ENCODE peak calls at places on chromosome 22, in five cellular contexts. One of them, this sample, is unnamed.

GRCh38 chr22:29306175-29306829 is at the start of gene GAS2L1:
- DNase-seq in Calu3: peak; percentile 88
- DNase-seq in A549: peak; percentile 76
- DNase-seq in globus pallidus: peak; percentile 69
- DNase-seq in caudate nucleus: peak; percentile 47
- DNase-seq in this sample: peak; percentile 71

GRCh38 chr22:44888491-44888941 is 121.3 kb downstream of the PHF21B start:
- DNase-seq in globus pallidus: no peak
- DNase-seq in caudate nucleus: no peak
- DNase-seq in Calu3: no peak
- DNase-seq in A549: no peak
- DNase-seq in this sample: no peak

GRCh38 chr22:50507421-50507990 is at the start of gene LMF2:
- DNase-seq in caudate nucleus: peak; percentile 96
- DNase-seq in A549: no peak
- DNase-seq in Calu3: peak; percentile 91
- DNase-seq in globus pallidus: peak; percentile 96
- DNase-seq in this sample: peak; percentile 97

GRCh38 chr22:43169310-43170130 is 17.4 kb downstream of the TTLL12 start:
- DNase-seq in caudate nucleus: no peak
- DNase-seq in Calu3: no peak
- DNase-seq in globus pallidus: no peak
- DNase-seq in A549: no peak
- DNase-seq in this sample: no peak

GRCh38 chr22:30424471-30425326 is 869 bp upstream of the MTFP1 start:
- DNase-seq in A549: peak; percentile 30
- DNase-seq in globus pallidus: no peak
- DNase-seq in caudate nucleus: peak; percentile 60
- DNase-seq in Calu3: peak; percentile 23
- DNase-seq in this sample: no peak

GRCh38 chr22:41382098-41382578 is 396 bp downstream of the TEF start:
- DNase-seq in globus pallidus: peak; percentile 81
- DNase-seq in A549: peak; percentile 29
- DNase-seq in caudate nucleus: peak; percentile 61
- DNase-seq in Calu3: peak; percentile 41
- DNase-seq in this sample: no peak

GRCh38 chr22:22855617-22856308 is 31.9 kb upstream of the IGLL5 start:
- DNase-seq in caudate nucleus: no peak
- DNase-seq in globus pallidus: no peak
- DNase-seq in A549: no peak
- DNase-seq in Calu3: peak; percentile 60
- DNase-seq in this sample: no peak

GRCh38 chr22:40114411-40114810 is 63.3 kb upstream of the TNRC6B start:
- DNase-seq in A549: no peak
- DNase-seq in globus pallidus: no peak
- DNase-seq in Calu3: no peak
- DNase-seq in caudate nucleus: no peak
- DNase-seq in this sample: no peak

GRCh38 chr22:17853066-17853465 is 78.8 kb upstream of the BID start:
- DNase-seq in A549: no peak
- DNase-seq in Calu3: no peak
- DNase-seq in globus pallidus: no peak
- DNase-seq in caudate nucleus: no peak
- DNase-seq in this sample: no peak

GRCh38 chr22:44147821-44148574 is 32.7 kb upstream of the PARVG start:
- DNase-seq in A549: no peak
- DNase-seq in caudate nucleus: no peak
- DNase-seq in globus pallidus: no peak
- DNase-seq in Calu3: no peak
- DNase-seq in this sample: no peak

GRCh38 chr22:36373258-36373579 is 14.5 kb downstream of the MYH9 start:
- DNase-seq in A549: no peak
- DNase-seq in caudate nucleus: no peak
- DNase-seq in Calu3: peak; percentile 55
- DNase-seq in globus pallidus: no peak
- DNase-seq in this sample: no peak

GRCh38 chr22:44585559-44586121 is 87.6 kb upstream of the RTL6 start:
- DNase-seq in globus pallidus: no peak
- DNase-seq in caudate nucleus: no peak
- DNase-seq in A549: no peak
- DNase-seq in Calu3: no peak
- DNase-seq in this sample: no peak

GRCh38 chr22:30864441-30865420 is 103.8 kb downstream of the MORC2 start:
- DNase-seq in Calu3: no peak
- DNase-seq in A549: no peak
- DNase-seq in caudate nucleus: no peak
- DNase-seq in globus pallidus: no peak
- DNase-seq in this sample: no peak

This sample was measured in T1000.